ENCODE peak calls at places on chromosomes 12 and 14, in seven cellular contexts. Q, J, I, E, Z, H and T are unnamed samples.
A peak's percentile ranks its signal among the peaks of the same experiment; 100 is the strongest.

GRCh38 chr12:128729628-128730121 is 94.1 kb downstream of the SLC15A4 start:
- DNase-seq in H (no peak), Q (no peak), J (no peak), I (no peak), E (no peak), Z (no peak), T (no peak)

GRCh38 chr14:104184911-104185499 is 46.6 kb downstream of the KIF26A start:
- DNase-seq in E (no peak), Q (peak; percentile 72), I (no peak), H (no peak), J (no peak), Z (peak; percentile 65), T (no peak)

GRCh38 chr14:71130491-71131179 is 223.4 kb downstream of the PCNX1 start:
- DNase-seq in Z (no peak), H (no peak), I (no peak), E (no peak), J (peak; percentile 68), Q (no peak), T (peak; percentile 68)

GRCh38 chr12:62601765-62602444 is 135.3 kb downstream of the MON2 start:
- DNase-seq in Z (no peak), Q (no peak), J (no peak), E (no peak), H (no peak), I (no peak), T (no peak)

GRCh38 chr12:111444314-111444705 is 38.6 kb downstream of the SH2B3 start:
- DNase-seq in J (no peak), Z (no peak), E (no peak), I (no peak), H (no peak), Q (no peak), T (no peak)

GRCh38 chr14:89302396-89302950 is 114.6 kb downstream of the FOXN3 start:
- DNase-seq in Q (no peak), Z (no peak), E (no peak), J (no peak), I (no peak), H (no peak), T (no peak)

GRCh38 chr12:109711596-109712461 is 1.8 kb upstream of the FAM222A start:
- DNase-seq in J (no peak), E (no peak), Q (no peak), Z (peak; percentile 57), H (no peak), I (no peak), T (no peak)

GRCh38 chr12:29113101-29113500 is 36.0 kb upstream of the FAR2 start:
- DNase-seq in E (no peak), J (no peak), H (peak; percentile 2), I (no peak), Q (no peak), Z (no peak), T (no peak)

GRCh38 chr12:120439646-120440247 is 1.8 kb downstream of the COX6A1 start:
- DNase-seq in E (no peak), Z (peak; percentile 48), H (peak; percentile 45), I (peak; percentile 5), J (peak; percentile 69), Q (peak; percentile 71), T (peak; percentile 52)

DNA sequence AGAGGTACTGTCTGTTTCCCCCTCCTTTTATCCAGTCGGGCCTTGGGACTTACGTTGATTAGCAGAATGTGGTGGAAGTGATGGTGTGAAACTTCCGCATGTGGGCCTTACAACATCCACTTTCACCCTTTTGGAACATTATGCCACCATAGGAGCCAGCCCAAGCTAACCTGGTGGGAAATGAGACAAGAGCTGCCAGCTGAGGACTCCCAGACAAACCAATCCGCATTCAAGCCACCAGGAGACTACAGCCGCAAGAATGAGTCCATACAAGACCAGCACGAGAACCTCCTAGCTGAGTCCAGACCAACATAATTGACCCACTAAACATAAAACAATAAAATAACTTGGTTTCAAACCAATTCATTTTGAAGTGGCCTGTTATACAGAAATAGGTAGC is 9.1 kb upstream of the PTGER2 start:
- DNase-seq in Q (no peak), H (no peak), I (no peak), E (no peak), Z (no peak), J (no peak), T (no peak)
- TF ChIP-seq CTCF in Q (no peak), H (no peak), I (no peak), E (no peak), Z (no peak), J (no peak), T (no peak)

GRCh38 chr14:81738946-81739659 is 205.4 kb upstream of the SEL1L start:
- DNase-seq in J (no peak), Z (no peak), I (no peak), Q (no peak), E (no peak), H (no peak), T (no peak)
- TF ChIP-seq CTCF in J (no peak), Z (no peak), I (no peak), Q (no peak), E (no peak), H (no peak), T (no peak)

GRCh38 chr14:73937012-73937411 is 12.9 kb downstream of the FAM161B start:
- DNase-seq in I (no peak), H (no peak), J (no peak), Z (no peak), Q (no peak), E (no peak), T (no peak)

GRCh38 chr14:73935666-73936065 is 14.2 kb downstream of the FAM161B start:
- DNase-seq in I (no peak), H (no peak), Q (no peak), Z (no peak), E (no peak), J (peak; percentile 45), T (no peak)
- TF ChIP-seq CTCF in I (peak; percentile 26), H (peak; percentile 7), Q (peak; percentile 65), Z (peak; percentile 30), E (peak; percentile 16), J (peak; percentile 48), T (peak; percentile 50)

GRCh38 chr12:3319723-3320492 is 171.1 kb upstream of the PRMT8 start:
- DNase-seq in Q (no peak), H (no peak), Z (no peak), E (no peak), I (no peak), J (no peak), T (no peak)
- TF ChIP-seq CTCF in Q (no peak), H (no peak), Z (no peak), E (no peak), I (no peak), J (no peak), T (no peak)

DNA sequence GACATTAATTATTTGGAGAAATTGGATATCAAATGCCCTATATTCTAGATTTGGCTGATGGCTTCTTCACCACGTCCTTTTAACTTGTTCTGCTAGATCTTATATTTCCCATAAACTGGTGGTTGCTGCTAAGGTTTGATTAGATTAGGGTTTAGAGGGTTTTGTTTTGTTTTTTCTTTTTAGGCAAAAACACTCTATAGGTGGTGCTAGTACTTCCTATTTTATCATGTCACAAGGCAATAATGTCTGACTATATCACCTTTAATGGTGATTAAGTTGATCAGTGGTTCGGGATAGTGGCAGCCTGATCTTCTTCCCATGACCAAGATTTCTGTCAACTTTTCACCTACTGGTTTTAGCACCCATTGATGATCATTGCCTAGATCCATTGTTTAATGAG is 455.1 kb downstream of the RAD51B start:
- DNase-seq in H (no peak), Z (no peak), Q (no peak), E (no peak), I (no peak), J (no peak), T (no peak)
- TF ChIP-seq CTCF in H (no peak), Z (peak; percentile 7), Q (no peak), E (no peak), I (no peak), J (no peak), T (no peak)

GRCh38 chr12:90013409-90013808 is 304.8 kb upstream of the ATP2B1 start:
- DNase-seq in E (no peak), H (no peak), J (peak; percentile 39), Z (no peak), I (no peak), Q (no peak), T (no peak)
- TF ChIP-seq CTCF in E (peak; percentile 4), H (peak; percentile 27), J (peak; percentile 51), Z (no peak), I (no peak), Q (no peak), T (no peak)

DNA sequence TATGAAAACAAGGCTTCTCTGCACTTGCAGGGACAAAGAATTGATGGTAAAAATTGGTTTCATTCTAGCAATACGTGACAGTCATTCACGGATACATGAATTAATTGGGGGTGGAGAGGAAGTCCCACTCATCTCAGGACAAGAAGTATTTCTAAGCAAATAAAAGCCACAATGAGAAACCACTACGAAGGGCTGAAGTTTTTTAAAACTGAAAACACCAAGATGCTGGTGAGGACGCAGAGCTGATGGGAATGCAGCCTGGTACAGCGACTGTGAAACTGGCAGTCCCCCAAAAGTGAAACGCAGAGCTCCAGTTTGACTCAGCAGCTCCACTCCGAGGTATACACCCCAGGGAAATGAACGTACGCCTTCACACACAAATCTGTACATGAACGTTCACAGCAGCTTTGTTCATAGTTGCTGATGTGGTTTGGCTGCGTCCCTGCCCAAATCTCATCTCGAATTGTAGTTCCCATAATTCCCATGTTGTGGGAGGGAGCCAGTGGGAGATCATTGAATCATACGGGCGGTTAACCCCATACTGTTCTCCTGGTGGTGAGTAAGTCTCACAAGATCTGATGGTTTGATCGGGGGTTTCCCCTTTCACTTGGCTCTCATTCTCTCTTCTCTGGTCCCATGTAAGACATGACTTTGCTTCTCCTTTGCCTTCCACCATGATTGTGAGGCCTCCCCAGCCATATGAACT is 89.0 kb downstream of the SCARB1 start:
- DNase-seq in I (no peak), Z (no peak), E (no peak), H (no peak), Q (no peak), J (peak; percentile 98), T (peak; percentile 67)
- TF ChIP-seq CTCF in I (no peak), Z (no peak), E (peak; percentile 10), H (no peak), Q (no peak), J (peak; percentile 21), T (no peak)

DNA sequence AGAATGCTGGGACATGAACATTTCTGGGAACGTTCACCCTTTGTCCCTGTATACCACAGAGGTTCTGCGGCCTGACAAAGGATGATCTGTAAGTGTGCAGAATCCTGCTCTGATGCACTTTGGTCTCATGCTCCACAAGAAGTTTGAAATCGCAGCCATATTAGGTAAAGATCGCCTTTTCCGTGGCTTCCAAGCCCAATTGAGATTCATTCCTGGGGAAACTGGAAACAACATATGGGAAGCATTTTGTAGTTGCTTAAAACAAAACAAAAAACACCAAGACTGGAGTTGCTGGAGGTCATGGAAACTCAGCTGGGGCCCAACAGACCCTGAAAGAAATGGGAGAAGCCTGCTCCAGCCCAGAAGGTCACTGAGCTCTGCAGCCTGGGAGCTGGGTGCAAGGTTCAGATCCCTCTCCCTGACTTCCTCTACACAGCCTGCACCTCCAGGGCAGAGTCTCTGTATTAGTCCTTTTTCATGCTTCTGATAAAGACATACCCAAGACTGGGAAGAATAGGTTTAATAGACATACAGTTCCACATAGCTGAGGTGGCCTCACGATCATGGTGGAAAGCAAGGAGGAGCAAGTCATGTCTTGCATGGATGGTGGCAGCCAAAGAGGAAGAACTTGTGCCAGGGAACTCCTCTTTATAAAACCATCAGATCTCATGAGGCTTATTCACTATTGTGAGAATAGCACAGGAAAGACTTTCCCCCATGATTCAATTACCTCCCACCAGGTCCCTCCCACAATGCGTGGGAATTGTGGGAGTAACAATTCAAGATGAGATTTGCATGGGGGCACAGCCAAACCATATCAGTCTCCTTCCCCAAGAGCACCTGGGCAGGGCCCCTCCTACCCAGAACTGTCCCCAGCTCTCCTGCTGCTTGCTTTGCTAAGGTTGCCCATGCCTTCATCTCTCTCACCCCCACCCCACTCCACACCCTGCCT is 60.8 kb upstream of the CHGA start:
- DNase-seq in I (no peak), Q (no peak), Z (no peak), H (no peak), J (no peak), E (no peak), T (no peak)
- TF ChIP-seq CTCF in I (no peak), Q (no peak), Z (no peak), H (no peak), J (no peak), E (no peak), T (no peak)

GRCh38 chr12:40762072-40762471 is 69.8 kb downstream of the CNTN1 start:
- DNase-seq in I (no peak), Q (no peak), E (no peak), Z (no peak), J (no peak), H (no peak), T (no peak)
- TF ChIP-seq CTCF in I (no peak), Q (no peak), E (no peak), Z (no peak), J (no peak), H (no peak), T (no peak)